ENCODE peak calls at places on chromosome 13, in six cellular contexts. O is gastrocnemius medialis, R is IMR-90, I is cardiac muscle cell, J is A549, P is esophagus squamous epithelium. A is an unnamed sample.
A peak's percentile ranks its signal among the peaks of the same experiment; 100 is the strongest.

GRCh38 chr13:102799544-102800144 is 725 bp downstream of the BIVM start:
- DNase-seq in O (peak; percentile 4), R (peak; percentile 5), I (no peak), J (peak; percentile 6), P (no peak), A (peak; percentile 14)

GRCh38 chr13:99830931-99831330 is 140.6 kb downstream of the ZIC5 start:
- DNase-seq in O (no peak), R (no peak), I (no peak), J (no peak), P (no peak), A (no peak)

GRCh38 chr13:112952759-112953541 is 16.1 kb upstream of the MCF2L start:
- DNase-seq in O (no peak), R (no peak), I (no peak), J (no peak), P (no peak), A (no peak)

GRCh38 chr13:99312493-99312883 is 5.3 kb upstream of the GPR183 start:
- DNase-seq in O (peak; percentile 87), R (peak; percentile 39), I (peak; percentile 91), J (no peak), P (peak; percentile 23), A (peak; percentile 93)

GRCh38 chr13:112740502-112741131 is 50.8 kb downstream of the ATP11A start:
- DNase-seq in O (peak; percentile 89), R (peak; percentile 95), I (peak; percentile 71), J (no peak), P (no peak), A (peak; percentile 71)

GRCh38 chr13:99496322-99497142 is 4.7 kb upstream of the TM9SF2 start:
- DNase-seq in O (peak; percentile 50), R (peak; percentile 15), I (peak; percentile 20), J (no peak), P (peak; percentile 52), A (peak; percentile 9)

GRCh38 chr13:59111711-59112110 is 1052.0 kb downstream of the DIAPH3 start:
- DNase-seq in O (no peak), R (peak; percentile 86), I (peak; percentile 87), J (no peak), P (no peak), A (peak; percentile 86)

GRCh38 chr13:46743191-46743590 is 53.8 kb downstream of the ESD start:
- DNase-seq in O (no peak), R (peak; percentile 31), I (peak; percentile 19), J (no peak), P (no peak), A (no peak)

GRCh38 chr13:80239571-80240255 is 101.2 kb downstream of the SPRY2 start:
- DNase-seq in O (no peak), R (peak; percentile 2), I (no peak), J (no peak), P (no peak), A (no peak)

GRCh38 chr13:43848250-43848649 is 31.3 kb downstream of the CCDC122 start:
- DNase-seq in O (no peak), R (peak; percentile 71), I (peak; percentile 92), J (no peak), P (no peak), A (peak; percentile 15)

GRCh38 chr13:90355162-90355751 is 992.2 kb upstream of the MIR17HG start:
- DNase-seq in O (no peak), R (no peak), I (no peak), J (no peak), P (no peak), A (no peak)

GRCh38 chr13:51249767-51250741 is 27.9 kb downstream of the FAM124A start:
- DNase-seq in O (no peak), R (no peak), I (no peak), J (peak; percentile 52), P (no peak), A (no peak)

GRCh38 chr13:66660013-66660804 is 569.9 kb downstream of the PCDH9 start:
- DNase-seq in O (no peak), R (peak; percentile 75), I (peak; percentile 54), J (no peak), P (no peak), A (peak; percentile 62)

GRCh38 chr13:48602296-48603040 is 51.3 kb upstream of the CYSLTR2 start:
- DNase-seq in O (no peak), R (no peak), I (no peak), J (no peak), P (no peak), A (no peak)

DNA sequence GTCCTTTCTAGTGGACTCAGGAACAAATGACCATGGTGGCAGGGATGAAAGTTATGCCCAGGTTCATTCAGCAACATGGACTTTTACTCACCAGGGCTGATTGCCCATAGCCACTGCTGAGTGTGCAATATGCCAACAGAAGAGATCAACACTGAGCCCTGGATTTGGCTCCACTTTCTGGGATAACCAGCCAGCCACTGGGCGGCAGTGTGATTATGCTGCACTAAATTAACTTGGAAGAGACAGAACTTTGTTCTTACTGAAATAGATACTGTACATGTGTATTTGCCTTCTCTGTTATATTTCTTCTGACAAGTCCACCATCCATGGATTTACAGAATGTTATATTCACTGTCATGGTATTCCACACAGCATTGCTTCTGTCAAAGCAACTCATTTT is 257.4 kb downstream of the TDRD3 start:
- DNase-seq in O (no peak), R (no peak), I (peak; percentile 36), J (no peak), P (no peak), A (peak; percentile 6)
- TF ChIP-seq CTCF in O (no peak), R (peak; percentile 22), I (peak; percentile 56), J (peak; percentile 24), P (peak; percentile 24), A (peak; percentile 65)

DNA sequence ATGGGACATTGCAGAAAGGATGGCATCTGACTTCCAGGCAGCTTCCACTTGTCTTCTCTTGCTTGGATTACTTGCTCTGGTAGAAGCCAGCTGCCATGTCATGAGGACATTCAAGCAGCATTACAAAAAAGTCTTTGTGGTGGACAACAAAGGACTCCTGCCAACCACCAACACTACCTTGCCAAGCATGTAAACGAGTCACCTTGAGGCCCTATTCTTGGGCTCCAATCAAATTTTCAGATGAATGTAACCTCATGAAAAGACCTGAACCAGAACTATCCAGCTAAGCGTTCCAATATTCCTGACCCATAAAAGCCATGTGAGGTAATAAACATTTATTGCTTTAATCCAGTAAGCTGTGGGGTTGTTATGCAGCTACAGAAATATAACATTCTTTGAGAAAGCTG is 12.5 kb downstream of the PROSER1 start:
- DNase-seq in O (no peak), R (no peak), I (no peak), J (no peak), P (no peak), A (no peak)
- H3K27ac ChIP-seq in O (no peak overlapping the region), R (no peak overlapping the region), I (no peak overlapping the region), J (no peak overlapping the region), P (no peak overlapping the region), A (no peak overlapping the region)

GRCh38 chr13:30934803-30935202 is 2.3 kb downstream of the TEX26 start:
- DNase-seq in O (no peak), R (no peak), I (no peak), J (no peak), P (no peak), A (no peak)

GRCh38 chr13:30936920-30937319 is 4.5 kb downstream of the TEX26 start:
- DNase-seq in O (no peak), R (no peak), I (no peak), J (no peak), P (no peak), A (no peak)

GRCh38 chr13:30933334-30933681 is 852 bp downstream of the TEX26 start:
- DNase-seq in O (no peak), R (no peak), I (no peak), J (no peak), P (no peak), A (no peak)

GRCh38 chr13:30932481-30933333 is at the start of gene TEX26:
- DNase-seq in O (no peak), R (no peak), I (peak; percentile 58), J (no peak), P (no peak), A (peak; percentile 52)

DNA sequence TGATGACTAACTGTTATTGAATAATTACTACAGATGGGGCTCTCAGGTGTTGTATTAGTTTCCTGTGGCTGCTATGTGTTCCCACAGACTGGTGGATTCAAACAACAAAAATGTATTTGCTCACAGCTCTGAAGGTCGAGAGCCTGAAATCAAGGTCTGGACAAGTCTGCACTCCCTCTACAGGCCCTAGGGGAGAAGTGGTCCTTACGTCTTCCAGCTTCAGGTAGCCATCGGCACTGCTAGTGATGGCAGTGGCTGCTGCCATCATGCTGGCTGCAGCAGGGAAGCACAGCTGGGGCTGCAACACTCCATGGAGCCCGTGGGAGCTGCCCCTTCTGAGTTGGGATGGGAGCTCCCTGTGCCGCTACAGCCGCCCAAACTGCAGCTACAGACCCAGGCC is 1.9 kb downstream of the TEX26 start:
- DNase-seq in O (no peak), R (peak; percentile 14), I (no peak), J (no peak), P (no peak), A (no peak)
- TF ChIP-seq CTCF in O (no peak), R (peak; percentile 17), I (no peak), J (no peak), P (no peak), A (peak; percentile 48)

GRCh38 chr13:97222934-97223710 is 989 bp downstream of the MBNL2 start:
- DNase-seq in O (no peak), R (no peak), I (no peak), J (no peak), P (no peak), A (no peak)

GRCh38 chr13:97225533-97225932 is 3.4 kb downstream of the MBNL2 start:
- DNase-seq in O (no peak), R (no peak), I (no peak), J (no peak), P (no peak), A (no peak)

GRCh38 chr13:97226013-97226412 is 3.9 kb downstream of the MBNL2 start:
- DNase-seq in O (no peak), R (no peak), I (no peak), J (no peak), P (no peak), A (no peak)

GRCh38 chr13:97223711-97224461 is 1.8 kb downstream of the MBNL2 start:
- DNase-seq in O (peak; percentile 59), R (peak; percentile 96), I (peak; percentile 95), J (peak; percentile 25), P (no peak), A (peak; percentile 91)

GRCh38 chr13:97224544-97225324 is 2.6 kb downstream of the MBNL2 start:
- DNase-seq in O (no peak), R (peak; percentile 41), I (peak; percentile 66), J (no peak), P (no peak), A (peak; percentile 69)
- H3K27ac ChIP-seq in O (peak overlapping the region; percentile 91), R (peak overlapping the region; percentile 82), I (no peak overlapping the region), J (peak overlapping the region; percentile 73), P (peak overlapping the region; percentile 93), A (peak overlapping the region; percentile 94)

DNA sequence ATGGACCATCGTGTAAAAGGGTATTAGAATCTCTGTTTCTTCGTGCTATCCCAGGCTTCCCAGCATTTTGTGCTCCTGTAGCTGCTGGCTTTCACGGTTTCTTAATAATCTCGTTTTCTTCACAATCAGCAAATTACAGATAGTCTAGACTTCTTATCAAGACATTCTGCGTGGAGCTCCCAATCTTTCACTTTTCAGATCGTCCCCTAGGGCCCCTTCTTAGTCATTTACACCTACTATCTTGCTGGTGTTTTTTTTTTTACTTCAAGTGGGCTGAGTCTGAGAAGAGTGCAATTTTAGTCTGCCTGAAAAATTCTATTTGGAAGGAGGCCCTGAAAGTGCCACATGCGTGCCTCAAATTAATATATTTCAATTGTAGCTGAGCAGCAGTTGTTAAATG is 275.1 kb downstream of the SHISA2 start:
- DNase-seq in O (no peak), R (no peak), I (no peak), J (no peak), P (no peak), A (no peak)
- TF ChIP-seq CTCF in O (no peak), R (no peak), I (no peak), J (no peak), P (no peak), A (no peak)

A was measured in brain microvascular endothelial cell.